ENCODE peak calls at places on chromosome 5, in eight cellular contexts. Z is keratinocyte, B is hepatocyte, J is HepG2, O is PC-9, P is HCT116, R is fibroblast of lung, G is neural progenitor cell. T is an unnamed sample.

GRCh38 chr5:157744055-157745011 is 821 bp downstream of the LSM11 start:
- DNase-seq in Z (no peak), B (no peak), J (no peak), O (no peak), P (no peak), R (no peak), G (no peak), T (peak; percentile 37)

GRCh38 chr5:72149742-72150141 is 42.5 kb downstream of the MAP1B start:
- DNase-seq in Z (no peak), B (no peak), J (no peak), O (no peak), P (no peak), R (peak; percentile 59), G (no peak), T (no peak)

GRCh38 chr5:140113180-140113698 is 670 bp upstream of the PURA start:
- DNase-seq in Z (no peak), B (peak; percentile 21), J (no peak), O (no peak), P (no peak), R (no peak), G (peak; percentile 56), T (no peak)

GRCh38 chr5:171223927-171224326 is 85.1 kb upstream of the TLX3 start:
- DNase-seq in Z (no peak), B (no peak), J (no peak), O (no peak), P (no peak), R (no peak), G (no peak), T (no peak)

GRCh38 chr5:124027441-124027840 is 515.5 kb downstream of the CSNK1G3 start:
- DNase-seq in Z (no peak), B (no peak), J (no peak), O (no peak), P (no peak), R (no peak), G (no peak), T (no peak)

GRCh38 chr5:159987031-159987674 is 21.8 kb upstream of the TTC1 start:
- DNase-seq in Z (no peak), B (peak; percentile 90), J (peak; percentile 34), O (peak; percentile 94), P (peak; percentile 57), R (peak; percentile 60), G (peak; percentile 88), T (peak; percentile 89)

GRCh38 chr5:9892696-9893095 is 262.5 kb upstream of the TAS2R1 start:
- DNase-seq in Z (no peak), B (no peak), J (no peak), O (no peak), P (no peak), R (no peak), G (no peak), T (no peak)

GRCh38 chr5:141488591-141489478 is at the start of gene PCDHGC5:
- DNase-seq in Z (peak; percentile 46), B (no peak), J (no peak), O (no peak), P (no peak), R (peak; percentile 60), G (no peak), T (peak; percentile 71)

GRCh38 chr5:173204185-173204979 is 30.6 kb downstream of the NKX2-5 start:
- DNase-seq in Z (no peak), B (peak; percentile 26), J (peak; percentile 42), O (peak; percentile 14), P (peak; percentile 21), R (peak; percentile 47), G (no peak), T (peak; percentile 63)

GRCh38 chr5:172846249-172846648 is 12.2 kb downstream of the ERGIC1 start:
- DNase-seq in Z (no peak), B (no peak), J (no peak), O (no peak), P (no peak), R (no peak), G (no peak), T (no peak)

GRCh38 chr5:99005506-99005905 is 76.7 kb upstream of the CHD1 start:
- DNase-seq in Z (no peak), B (no peak), J (no peak), O (no peak), P (no peak), R (no peak), G (no peak), T (no peak)

GRCh38 chr5:99004960-99005359 is 76.2 kb upstream of the CHD1 start:
- DNase-seq in Z (no peak), B (no peak), J (no peak), O (no peak), P (no peak), R (no peak), G (no peak), T (no peak)

DNA sequence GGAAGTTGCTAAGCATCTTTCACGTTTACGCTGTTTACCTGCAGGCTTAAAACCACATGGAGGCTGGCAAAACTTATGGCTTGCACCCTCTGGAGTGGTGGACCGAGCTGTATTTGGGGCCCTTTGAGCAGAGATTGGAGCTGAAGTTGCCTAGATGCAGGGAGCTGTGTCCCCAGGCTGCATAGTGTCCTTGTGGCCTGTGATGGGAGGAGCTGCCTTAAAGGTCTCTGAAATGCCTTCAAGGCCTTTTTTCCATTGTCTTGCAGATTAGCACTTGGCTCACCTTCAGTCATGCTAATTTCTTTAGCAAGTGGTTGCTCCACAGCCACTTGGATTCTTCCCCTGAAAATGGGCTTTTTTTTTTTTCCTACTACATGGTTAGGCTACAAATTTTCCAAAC is 81.5 kb upstream of the CHD1 start:
- DNase-seq in Z (no peak), B (no peak), J (no peak), O (no peak), P (no peak), R (no peak), G (no peak), T (no peak)
- H2AFZ ChIP-seq in Z (no peak overlapping the region), B (no peak overlapping the region), J (no peak overlapping the region), O (no peak overlapping the region), P (no peak overlapping the region), R (no peak overlapping the region), G (no peak overlapping the region), T (no peak overlapping the region)

GRCh38 chr5:56025303-56025885 is 30.6 kb upstream of the IL6ST start:
- DNase-seq in Z (no peak), B (peak; percentile 68), J (peak; percentile 97), O (no peak), P (no peak), R (no peak), G (no peak), T (peak; percentile 2)

GRCh38 chr5:56029457-56029856 is 34.7 kb upstream of the IL6ST start:
- DNase-seq in Z (no peak), B (no peak), J (no peak), O (no peak), P (no peak), R (no peak), G (no peak), T (no peak)

GRCh38 chr5:56028708-56029107 is 33.9 kb upstream of the IL6ST start:
- DNase-seq in Z (no peak), B (no peak), J (no peak), O (no peak), P (no peak), R (no peak), G (no peak), T (no peak)

GRCh38 chr5:56024810-56025302 is 30.1 kb upstream of the IL6ST start:
- DNase-seq in Z (no peak), B (no peak), J (no peak), O (no peak), P (no peak), R (no peak), G (no peak), T (no peak)

DNA sequence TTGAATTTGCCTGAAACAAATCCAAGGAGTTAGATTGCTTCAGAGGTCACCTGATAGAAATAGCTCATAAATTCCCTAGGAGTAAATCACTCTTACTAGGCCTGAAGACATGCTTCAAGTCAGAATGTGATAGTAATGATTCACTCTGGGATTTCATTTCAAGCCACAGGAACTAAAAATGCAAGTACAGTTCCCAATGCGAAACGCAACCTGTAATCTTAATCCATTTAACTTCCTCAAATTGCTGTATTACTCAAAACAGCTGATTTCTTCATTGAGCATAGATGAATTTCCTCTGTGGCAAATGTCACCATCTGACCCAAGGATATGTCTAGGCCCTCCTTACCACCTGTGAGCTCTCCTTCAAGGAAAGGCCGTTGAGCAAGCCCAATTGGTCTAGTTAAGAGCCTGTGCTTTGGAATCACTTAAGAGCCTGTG is 32.1 kb upstream of the IL6ST start:
- DNase-seq in Z (peak; percentile 60), B (peak; percentile 34), J (no peak), O (no peak), P (no peak), R (peak; percentile 80), G (no peak), T (peak; percentile 76)
- TF ChIP-seq EZH2 in Z (no peak), B (no peak), J (no peak), O (no peak), P (no peak), R (no peak), G (no peak), T (no peak)

DNA sequence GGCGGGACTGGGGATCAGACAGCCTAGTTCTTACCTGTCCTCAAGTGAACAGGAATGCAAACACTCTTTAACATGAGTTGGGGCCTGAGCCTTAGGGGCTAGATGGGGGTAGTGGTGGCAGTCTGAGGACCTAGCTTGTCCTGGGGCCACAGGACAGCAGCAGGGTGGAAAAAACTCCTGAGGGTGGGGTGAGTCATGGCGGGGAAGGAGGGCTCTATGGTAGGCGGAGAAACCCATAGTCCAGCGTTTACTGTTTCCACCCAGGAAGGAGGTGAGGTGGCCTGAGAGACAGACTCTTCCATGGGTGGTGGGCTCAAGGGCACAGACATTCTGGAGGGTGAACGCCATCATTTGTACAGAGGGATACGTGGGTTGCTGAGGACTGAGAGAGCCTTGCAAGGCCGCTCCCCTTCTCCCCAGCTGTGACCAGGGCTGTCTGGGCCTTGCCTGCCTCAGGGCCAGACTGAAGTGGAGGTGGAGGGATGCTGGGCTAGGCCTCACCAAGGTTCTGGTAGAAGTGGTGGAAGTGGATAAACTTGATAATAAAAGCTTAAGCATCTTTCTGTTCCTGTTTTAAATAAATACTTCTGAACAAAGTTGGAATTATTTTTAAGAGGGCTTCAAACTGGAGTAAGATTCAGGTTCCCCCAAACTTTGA is 1.1 kb upstream of the TSPAN17 start:
- DNase-seq in Z (no peak), B (no peak), J (no peak), O (no peak), P (no peak), R (no peak), G (no peak), T (no peak)
- H3K4me3 ChIP-seq in Z (no peak overlapping the region), B (no peak overlapping the region), J (peak overlapping the region; percentile 73), O (peak overlapping the region; percentile 47), P (peak overlapping the region; percentile 86), R (no peak overlapping the region), G (no peak overlapping the region), T (peak overlapping the region; percentile 64)

GRCh38 chr5:176743828-176744583 is 66.4 kb upstream of the UNC5A start:
- DNase-seq in Z (no peak), B (no peak), J (no peak), O (no peak), P (no peak), R (no peak), G (no peak), T (no peak)

GRCh38 chr5:176741566-176742211 is 68.7 kb upstream of the UNC5A start:
- DNase-seq in Z (no peak), B (no peak), J (no peak), O (no peak), P (no peak), R (no peak), G (no peak), T (no peak)

GRCh38 chr5:176742246-176743105 is 67.9 kb upstream of the UNC5A start:
- DNase-seq in Z (no peak), B (no peak), J (no peak), O (no peak), P (no peak), R (no peak), G (no peak), T (no peak)

GRCh38 chr5:176743136-176743827 is 67.1 kb upstream of the UNC5A start:
- DNase-seq in Z (no peak), B (peak; percentile 30), J (no peak), O (no peak), P (no peak), R (no peak), G (peak; percentile 78), T (no peak)

GRCh38 chr5:176744584-176744965 is 65.8 kb upstream of the UNC5A start:
- DNase-seq in Z (no peak), B (no peak), J (no peak), O (no peak), P (no peak), R (peak; percentile 2), G (peak; percentile 53), T (peak; percentile 20)
- H2AFZ ChIP-seq in Z (no peak overlapping the region), B (no peak overlapping the region), J (no peak overlapping the region), O (no peak overlapping the region), P (no peak overlapping the region), R (no peak overlapping the region), G (peak overlapping the region; percentile 8), T (no peak overlapping the region)